ENCODE peak calls at places on chromosome 16, in six cellular contexts. E is AG04450; Y is hippocampal formation; R is neural crest cell; H is stimulated activated CD4-positive, alpha-beta T cell treated with anti-CD3 and anti-CD28 coated beads, Interleukin-2, amount 100 ng/mL, for 24 hours; X is NCI-H748 treated with DMSO at 0.1 percent for 48 hours. T is an unnamed sample.

GRCh38 chr16:65178151-65178550 is 56.3 kb upstream of the CDH11 start:
- DNase-seq in X (no peak), E (no peak), Y (no peak), R (no peak), H (no peak), T (no peak)

GRCh38 chr16:12896562-12896961 is 4.8 kb upstream of the SHISA9 start:
- DNase-seq in Y (no peak), E (no peak), X (peak), R (peak), H (no peak), T (peak)

GRCh38 chr16:1494129-1494640 is 1.0 kb downstream of the TELO2 start:
- DNase-seq in H (no peak), X (no peak), E (peak), R (no peak), Y (no peak), T (peak)

GRCh38 chr16:81469710-81470481 is 25.3 kb downstream of the CMIP start:
- DNase-seq in R (no peak), Y (peak), H (peak), E (no peak), X (no peak), T (peak)

GRCh38 chr16:19367335-19367734 is 50.3 kb upstream of the TMC5 start:
- DNase-seq in Y (no peak), R (no peak), X (no peak), E (no peak), H (no peak), T (no peak)

GRCh38 chr16:17529982-17530760 is 59.4 kb upstream of the XYLT1 start:
- DNase-seq in R (no peak), X (no peak), Y (no peak), E (no peak), H (peak), T (peak)

GRCh38 chr16:12317121-12317810 is 340.7 kb downstream of the SNX29 start:
- DNase-seq in Y (no peak), E (no peak), X (no peak), H (no peak), R (no peak), T (no peak)

GRCh38 chr16:11241480-11242204 is 14.4 kb downstream of the SOCS1 start:
- DNase-seq in Y (no peak), X (no peak), E (no peak), H (no peak), R (no peak), T (no peak)

GRCh38 chr16:16185095-16185494 is 38.2 kb downstream of the ABCC6 start:
- DNase-seq in E (no peak), X (no peak), H (no peak), R (no peak), Y (no peak), T (no peak)

GRCh38 chr16:13419589-13419988 is 500.4 kb upstream of the ERCC4 start:
- DNase-seq in X (no peak), H (no peak), E (no peak), R (no peak), Y (no peak), T (no peak)

GRCh38 chr16:11038777-11039176 is 94.4 kb downstream of the CLEC16A start:
- DNase-seq in H (no peak), R (no peak), E (no peak), X (no peak), Y (no peak), T (no peak)

GRCh38 chr16:56769674-56770073 is 39.7 kb downstream of the NUP93 start:
- DNase-seq in X (no peak), Y (no peak), E (no peak), R (no peak), H (no peak), T (no peak)

GRCh38 chr16:1772362-1772907 is at the start of gene EME2:
- DNase-seq in Y (no peak), R (no peak), E (no peak), X (no peak), H (peak), T (peak)

T was measured in GM12865.